ENCODE peak calls at places on chromosomes 13 and 19, in four cellular contexts. K, U, Q and O are unnamed samples.

GRCh38 chr19:32896516-32897214 is 27.1 kb upstream of the SLC7A9 start:
- DNase-seq in K (no peak), Q (peak), U (no peak), O (no peak)

GRCh38 chr19:14409157-14410053 is 9.7 kb downstream of the DDX39A start:
- DNase-seq in Q (no peak), U (peak), K (no peak), O (peak)

GRCh38 chr13:52084971-52085370 is 43.9 kb downstream of the NEK5 start:
- DNase-seq in U (no peak), Q (no peak), K (no peak), O (no peak)

GRCh38 chr13:24834902-24835510 is 71.0 kb downstream of the RNF17 start:
- DNase-seq in K (no peak), Q (no peak), U (no peak), O (no peak)

GRCh38 chr19:51727349-51727880 is 3.6 kb upstream of the HAS1 start:
- DNase-seq in K (no peak), U (no peak), Q (peak), O (no peak)

GRCh38 chr13:103883152-103883551 is 816.9 kb upstream of the SLC10A2 start:
- DNase-seq in Q (peak), K (peak), U (no peak), O (no peak)

GRCh38 chr13:110036060-110036459 is 249.7 kb upstream of the IRS2 start:
- DNase-seq in U (no peak), Q (no peak), K (peak), O (no peak)

GRCh38 chr19:46404884-46405658 is 8.3 kb downstream of the CCDC8 start:
- DNase-seq in U (no peak), Q (no peak), K (no peak), O (no peak)

GRCh38 chr13:109251958-109252357 is 534.4 kb downstream of the IRS2 start:
- DNase-seq in U (no peak), Q (no peak), K (no peak), O (no peak)